ENCODE peak calls at places on chromosomes 16 and 17, in four cellular contexts. One of them, this sample, is unnamed.
A peak's percentile ranks its signal among the peaks of the same experiment; 100 is the strongest.

GRCh38 chr16:30697264-30698138 is 1.5 kb upstream of the SRCAP start:
- DNase-seq in HCT116: no peak
- DNase-seq in uterus: no peak
- DNase-seq in erythroblast: no peak
- DNase-seq in this sample: peak; percentile 95

GRCh38 chr16:66326995-66327513 is 39.4 kb upstream of the CDH5 start:
- DNase-seq in HCT116: no peak
- DNase-seq in uterus: no peak
- DNase-seq in erythroblast: peak; percentile 8
- DNase-seq in this sample: no peak

GRCh38 chr17:14903810-14904209 is 361.3 kb downstream of the PMP22 start:
- DNase-seq in HCT116: no peak
- DNase-seq in uterus: no peak
- DNase-seq in erythroblast: no peak
- DNase-seq in this sample: no peak

GRCh38 chr16:21666772-21667171 is 3.0 kb downstream of the OTOA start:
- DNase-seq in HCT116: no peak
- DNase-seq in uterus: no peak
- DNase-seq in erythroblast: no peak
- DNase-seq in this sample: no peak

GRCh38 chr16:74025-74424 is 1.6 kb upstream of the RHBDF1 start:
- DNase-seq in HCT116: no peak
- DNase-seq in uterus: no peak
- DNase-seq in erythroblast: no peak
- DNase-seq in this sample: no peak

GRCh38 chr17:29376667-29377268 is 13.4 kb upstream of the TAOK1 start:
- DNase-seq in HCT116: no peak
- DNase-seq in uterus: no peak
- DNase-seq in erythroblast: no peak
- DNase-seq in this sample: peak; percentile 77

GRCh38 chr17:79255926-79256325 is 181.3 kb downstream of the ENGASE start:
- DNase-seq in HCT116: no peak
- DNase-seq in uterus: no peak
- DNase-seq in erythroblast: no peak
- DNase-seq in this sample: no peak

GRCh38 chr17:49952912-49953497 is 16.0 kb upstream of the DLX4 start:
- DNase-seq in HCT116: no peak
- DNase-seq in uterus: no peak
- DNase-seq in erythroblast: no peak
- DNase-seq in this sample: peak; percentile 81

GRCh38 chr16:67349172-67349571 is 22.6 kb downstream of the LRRC36 start:
- DNase-seq in HCT116: peak; percentile 48
- DNase-seq in uterus: no peak
- DNase-seq in erythroblast: peak; percentile 23
- DNase-seq in this sample: no peak

GRCh38 chr17:21419299-21420239 is 43.4 kb downstream of the KCNJ12 start:
- DNase-seq in HCT116: no peak
- DNase-seq in uterus: no peak
- DNase-seq in erythroblast: no peak
- DNase-seq in this sample: no peak

GRCh38 chr17:28999216-28999615 is 6.6 kb downstream of the SEZ6 start:
- DNase-seq in HCT116: no peak
- DNase-seq in uterus: no peak
- DNase-seq in erythroblast: no peak
- DNase-seq in this sample: no peak

GRCh38 chr16:11315499-11315898 is 29.8 kb upstream of the RMI2 start:
- DNase-seq in HCT116: no peak
- DNase-seq in uterus: no peak
- DNase-seq in erythroblast: no peak
- DNase-seq in this sample: peak; percentile 47

GRCh38 chr17:4998666-4999428 is 1.1 kb downstream of the KIF1C start:
- DNase-seq in HCT116: no peak
- DNase-seq in uterus: peak; percentile 27
- DNase-seq in erythroblast: no peak
- DNase-seq in this sample: no peak
- TF ChIP-seq POLR2A in HCT116: no peak
- TF ChIP-seq POLR2A in uterus: no peak
- TF ChIP-seq POLR2A in erythroblast: no peak
- TF ChIP-seq POLR2A in this sample: peak; percentile 4

DNA sequence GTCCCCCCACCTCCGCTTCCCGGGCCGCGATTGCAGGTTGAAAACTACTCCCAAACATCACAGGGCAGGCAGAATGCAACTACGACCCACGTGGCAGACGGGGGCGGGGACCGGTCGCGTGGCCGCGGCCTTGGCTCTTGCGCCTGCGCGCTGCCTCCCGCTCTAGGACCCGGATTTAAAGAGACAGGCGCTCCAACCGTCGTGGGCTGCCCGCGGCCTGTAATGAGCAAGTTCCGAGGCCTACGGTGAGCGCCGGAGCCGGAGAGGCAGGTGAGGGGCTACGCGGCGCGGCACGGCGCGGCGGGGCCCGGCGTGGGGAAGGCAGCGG is at the start of gene LIG3:
- DNase-seq in HCT116: peak; percentile 86
- DNase-seq in uterus: peak; percentile 94
- DNase-seq in erythroblast: peak; percentile 93
- DNase-seq in this sample: peak; percentile 93
- TF ChIP-seq POLR2A in HCT116: peak; percentile 78
- TF ChIP-seq POLR2A in uterus: peak; percentile 81
- TF ChIP-seq POLR2A in erythroblast: peak; percentile 74
- TF ChIP-seq POLR2A in this sample: no peak

DNA sequence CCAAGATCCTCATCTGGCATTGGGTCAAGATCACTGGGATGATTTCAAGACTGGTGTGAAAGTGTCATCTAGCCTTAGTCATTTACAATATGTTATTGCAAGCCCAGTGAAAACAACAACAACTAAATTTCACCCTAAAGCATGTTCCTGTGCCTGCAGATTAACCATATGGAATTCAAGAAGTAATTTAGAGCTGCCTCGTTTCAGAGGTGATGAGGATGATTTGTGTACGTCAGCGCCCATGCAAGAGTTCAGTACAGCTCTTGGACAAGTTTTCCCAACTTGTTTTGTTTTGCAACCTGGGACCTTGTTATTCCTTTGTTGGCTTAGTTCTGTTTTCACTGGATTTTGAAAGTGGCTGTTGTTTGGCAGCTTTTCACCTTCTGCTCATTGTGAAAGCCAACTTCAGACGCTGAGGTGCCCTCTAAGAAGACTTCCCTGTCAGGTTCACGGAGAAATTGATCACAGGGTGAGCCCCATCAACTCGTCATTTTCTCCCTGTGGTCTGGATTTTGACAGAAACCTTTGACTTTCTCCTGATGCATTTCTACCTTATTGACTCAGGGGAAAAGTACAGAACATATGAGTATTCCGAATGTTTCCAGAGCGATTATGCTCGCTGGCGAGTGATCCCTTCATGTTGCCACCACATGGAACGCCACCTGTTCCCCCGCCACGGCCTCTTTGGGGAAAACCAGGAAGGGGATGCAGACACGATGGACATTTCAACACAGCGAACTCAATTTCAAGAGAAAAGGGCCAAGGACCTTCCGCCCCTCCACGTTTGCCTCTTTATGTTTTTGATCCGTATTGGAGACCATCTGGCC is 85.6 kb downstream of the FOXL1 start:
- DNase-seq in HCT116: no peak
- DNase-seq in uterus: no peak
- DNase-seq in erythroblast: no peak
- DNase-seq in this sample: no peak
- TF ChIP-seq POLR2A in HCT116: no peak
- TF ChIP-seq POLR2A in uterus: no peak
- TF ChIP-seq POLR2A in erythroblast: no peak
- TF ChIP-seq POLR2A in this sample: no peak

GRCh38 chr16:72886366-72886974 is 161.5 kb downstream of the ZFHX3 start:
- DNase-seq in HCT116: no peak
- DNase-seq in uterus: no peak
- DNase-seq in erythroblast: no peak
- DNase-seq in this sample: no peak
- TF ChIP-seq POLR2A in HCT116: no peak
- TF ChIP-seq POLR2A in uterus: no peak
- TF ChIP-seq POLR2A in erythroblast: no peak
- TF ChIP-seq POLR2A in this sample: no peak

This sample was measured in H54.